ENCODE peak calls at places on chromosomes 16 and 17, in five cellular contexts. P is activated naive CD4-positive, alpha-beta T cell; S is prostate gland; N is coronary artery; F is RWPE1. T is an unnamed sample.

GRCh38 chr17:70658324-70658723 is 489.0 kb downstream of the KCNJ2 start:
- DNase-seq in N (no peak), F (no peak), P (no peak), S (no peak), T (no peak)

GRCh38 chr16:2042666-2043295 is 4.9 kb downstream of the NTHL1 start:
- DNase-seq in N (no peak), F (no peak), S (no peak), P (no peak), T (no peak)

GRCh38 chr17:3810019-3810418 is 9.0 kb upstream of the ITGAE start:
- DNase-seq in N (no peak), P (no peak), F (no peak), S (no peak), T (no peak)

GRCh38 chr17:50163846-50164696 is 1.7 kb upstream of the SGCA start:
- DNase-seq in S (no peak), F (no peak), N (no peak), P (no peak), T (no peak)

GRCh38 chr16:50619702-50620491 is 61.2 kb downstream of the SNX20 start:
- DNase-seq in F (no peak), S (no peak), P (no peak), N (no peak), T (no peak)

GRCh38 chr17:35679007-35679682 is 52.3 kb upstream of the RASL10B start:
- DNase-seq in S (no peak), N (no peak), P (no peak), F (no peak), T (no peak)

GRCh38 chr16:72844225-72844920 is 203.6 kb downstream of the ZFHX3 start:
- DNase-seq in F (no peak), N (no peak), P (no peak), S (no peak), T (no peak)

GRCh38 chr16:648071-648785 is 937 bp upstream of the WDR90 start:
- DNase-seq in F (peak), N (no peak), S (peak), P (no peak), T (no peak)

GRCh38 chr16:85836706-85837582 is 37.4 kb downstream of the COX4I1 start:
- DNase-seq in F (no peak), N (no peak), P (no peak), S (no peak), T (no peak)

GRCh38 chr16:8396463-8396862 is 193.8 kb downstream of the TMEM114 start:
- DNase-seq in S (no peak), P (no peak), F (no peak), N (no peak), T (no peak)

GRCh38 chr16:80041399-80041798 is 440.9 kb upstream of the MAF start:
- DNase-seq in N (no peak), S (no peak), F (no peak), P (no peak), T (no peak)